ENCODE peak calls at places on chromosome 16, in four cellular contexts. One of them, this sample, is unnamed.

GRCh38 chr16:9139965-9140364 is 48.5 kb downstream of the HAPSTR1 start:
- DNase-seq in lower leg skin: no peak
- DNase-seq in neural progenitor cell: peak
- DNase-seq in stimulated activated CD4-positive, alpha-beta T cell treated with anti-CD3 and anti-CD28 coated beads, Interleukin-1b, Interleukin-23, amount 100 ng/mL, for 1 hour: no peak
- DNase-seq in this sample: peak

GRCh38 chr16:3945751-3946603 is 65.5 kb upstream of the CREBBP start:
- DNase-seq in lower leg skin: no peak
- DNase-seq in neural progenitor cell: no peak
- DNase-seq in stimulated activated CD4-positive, alpha-beta T cell treated with anti-CD3 and anti-CD28 coated beads, Interleukin-1b, Interleukin-23, amount 100 ng/mL, for 1 hour: no peak
- DNase-seq in this sample: peak

GRCh38 chr16:1150511-1150982 is 2.4 kb upstream of the CACNA1H start:
- DNase-seq in stimulated activated CD4-positive, alpha-beta T cell treated with anti-CD3 and anti-CD28 coated beads, Interleukin-1b, Interleukin-23, amount 100 ng/mL, for 1 hour: no peak
- DNase-seq in neural progenitor cell: no peak
- DNase-seq in lower leg skin: no peak
- DNase-seq in this sample: peak

GRCh38 chr16:20865420-20866126 is 34.6 kb downstream of the DCUN1D3 start:
- DNase-seq in stimulated activated CD4-positive, alpha-beta T cell treated with anti-CD3 and anti-CD28 coated beads, Interleukin-1b, Interleukin-23, amount 100 ng/mL, for 1 hour: no peak
- DNase-seq in lower leg skin: no peak
- DNase-seq in neural progenitor cell: no peak
- DNase-seq in this sample: peak

GRCh38 chr16:71803305-71803690 is 5.3 kb downstream of the AP1G1 start:
- DNase-seq in neural progenitor cell: no peak
- DNase-seq in lower leg skin: no peak
- DNase-seq in stimulated activated CD4-positive, alpha-beta T cell treated with anti-CD3 and anti-CD28 coated beads, Interleukin-1b, Interleukin-23, amount 100 ng/mL, for 1 hour: no peak
- DNase-seq in this sample: no peak

GRCh38 chr16:1389762-1390161 is 24.7 kb downstream of the UNKL start:
- DNase-seq in stimulated activated CD4-positive, alpha-beta T cell treated with anti-CD3 and anti-CD28 coated beads, Interleukin-1b, Interleukin-23, amount 100 ng/mL, for 1 hour: no peak
- DNase-seq in neural progenitor cell: no peak
- DNase-seq in lower leg skin: no peak
- DNase-seq in this sample: no peak

GRCh38 chr16:89004209-89004831 is 27.3 kb upstream of the CBFA2T3 start:
- DNase-seq in lower leg skin: no peak
- DNase-seq in stimulated activated CD4-positive, alpha-beta T cell treated with anti-CD3 and anti-CD28 coated beads, Interleukin-1b, Interleukin-23, amount 100 ng/mL, for 1 hour: no peak
- DNase-seq in neural progenitor cell: peak
- DNase-seq in this sample: peak

GRCh38 chr16:62711797-62712196 is 675.6 kb upstream of the CDH8 start:
- DNase-seq in stimulated activated CD4-positive, alpha-beta T cell treated with anti-CD3 and anti-CD28 coated beads, Interleukin-1b, Interleukin-23, amount 100 ng/mL, for 1 hour: no peak
- DNase-seq in lower leg skin: no peak
- DNase-seq in neural progenitor cell: peak
- DNase-seq in this sample: no peak

GRCh38 chr16:77881355-77882003 is 93.1 kb downstream of the VAT1L start:
- DNase-seq in stimulated activated CD4-positive, alpha-beta T cell treated with anti-CD3 and anti-CD28 coated beads, Interleukin-1b, Interleukin-23, amount 100 ng/mL, for 1 hour: no peak
- DNase-seq in neural progenitor cell: no peak
- DNase-seq in lower leg skin: no peak
- DNase-seq in this sample: no peak

GRCh38 chr16:3861808-3862451 is 18.6 kb downstream of the CREBBP start:
- DNase-seq in lower leg skin: no peak
- DNase-seq in stimulated activated CD4-positive, alpha-beta T cell treated with anti-CD3 and anti-CD28 coated beads, Interleukin-1b, Interleukin-23, amount 100 ng/mL, for 1 hour: no peak
- DNase-seq in neural progenitor cell: peak
- DNase-seq in this sample: no peak

GRCh38 chr16:66927918-66928649 is 2.7 kb upstream of the RRAD start:
- DNase-seq in neural progenitor cell: no peak
- DNase-seq in lower leg skin: no peak
- DNase-seq in stimulated activated CD4-positive, alpha-beta T cell treated with anti-CD3 and anti-CD28 coated beads, Interleukin-1b, Interleukin-23, amount 100 ng/mL, for 1 hour: no peak
- DNase-seq in this sample: peak

GRCh38 chr16:79597775-79598174 is 2.8 kb downstream of the MAF start:
- DNase-seq in lower leg skin: no peak
- DNase-seq in neural progenitor cell: no peak
- DNase-seq in stimulated activated CD4-positive, alpha-beta T cell treated with anti-CD3 and anti-CD28 coated beads, Interleukin-1b, Interleukin-23, amount 100 ng/mL, for 1 hour: no peak
- DNase-seq in this sample: no peak

GRCh38 chr16:72264776-72265175 is 92.8 kb upstream of the PMFBP1 start:
- DNase-seq in neural progenitor cell: no peak
- DNase-seq in lower leg skin: no peak
- DNase-seq in stimulated activated CD4-positive, alpha-beta T cell treated with anti-CD3 and anti-CD28 coated beads, Interleukin-1b, Interleukin-23, amount 100 ng/mL, for 1 hour: no peak
- DNase-seq in this sample: no peak

GRCh38 chr16:64153718-64154117 is 968.1 kb downstream of the CDH11 start:
- DNase-seq in stimulated activated CD4-positive, alpha-beta T cell treated with anti-CD3 and anti-CD28 coated beads, Interleukin-1b, Interleukin-23, amount 100 ng/mL, for 1 hour: no peak
- DNase-seq in lower leg skin: no peak
- DNase-seq in neural progenitor cell: no peak
- DNase-seq in this sample: no peak

GRCh38 chr16:72865258-72865657 is 182.7 kb downstream of the ZFHX3 start:
- DNase-seq in neural progenitor cell: no peak
- DNase-seq in stimulated activated CD4-positive, alpha-beta T cell treated with anti-CD3 and anti-CD28 coated beads, Interleukin-1b, Interleukin-23, amount 100 ng/mL, for 1 hour: no peak
- DNase-seq in lower leg skin: no peak
- DNase-seq in this sample: no peak

GRCh38 chr16:81376880-81377279 is 62.1 kb downstream of the GAN start:
- DNase-seq in lower leg skin: peak
- DNase-seq in neural progenitor cell: no peak
- DNase-seq in stimulated activated CD4-positive, alpha-beta T cell treated with anti-CD3 and anti-CD28 coated beads, Interleukin-1b, Interleukin-23, amount 100 ng/mL, for 1 hour: no peak
- DNase-seq in this sample: peak

GRCh38 chr16:86887416-86887815 is 309.1 kb downstream of the FOXL1 start:
- DNase-seq in neural progenitor cell: no peak
- DNase-seq in stimulated activated CD4-positive, alpha-beta T cell treated with anti-CD3 and anti-CD28 coated beads, Interleukin-1b, Interleukin-23, amount 100 ng/mL, for 1 hour: no peak
- DNase-seq in lower leg skin: no peak
- DNase-seq in this sample: no peak